ENCODE peak calls at places on chromosomes 6 and 20, in ten cellular contexts. X is breast epithelium; F is fibroblast of pulmonary artery; Y is GM23338; R is right lobe of liver; O is endodermal cell; Q is stomach; J is fibroblast of the aortic adventitia; B is HepG2; H is CD8-positive, alpha-beta T cell. C is an unnamed sample.

GRCh38 chr6:35082046-35082732 is 59.0 kb downstream of the TCP11 start:
- DNase-seq in H (no peak), Q (no peak), X (no peak), B (no peak), O (peak; percentile 56), R (peak; percentile 40), Y (no peak), F (no peak), J (no peak), C (no peak)

GRCh38 chr6:15429146-15430110 is 183.6 kb downstream of the JARID2 start:
- DNase-seq in H (no peak), O (peak; percentile 47), F (peak; percentile 78), X (no peak), J (peak; percentile 34), B (peak; percentile 63), Q (no peak), R (no peak), Y (no peak), C (peak; percentile 87)

GRCh38 chr6:38933426-38933825 is 115.2 kb upstream of the GLP1R start:
- DNase-seq in R (no peak), X (no peak), Q (no peak), Y (peak; percentile 20), O (no peak), F (peak; percentile 7), J (peak; percentile 8), B (peak; percentile 24), H (no peak), C (peak; percentile 9)

GRCh38 chr20:9332783-9333482 is 181.5 kb upstream of the LAMP5 start:
- DNase-seq in O (no peak), H (no peak), Y (no peak), X (no peak), F (no peak), B (no peak), R (no peak), Q (no peak), J (no peak), C (no peak)

GRCh38 chr6:87968435-87969278 is 79.0 kb upstream of the SPACA1 start:
- DNase-seq in H (peak; percentile 4), R (no peak), B (no peak), Y (peak; percentile 55), J (peak; percentile 4), O (peak; percentile 73), F (peak; percentile 3), X (no peak), Q (peak; percentile 26), C (peak; percentile 13)

GRCh38 chr20:61753196-61753942 is 312.3 kb downstream of the TAF4 start:
- DNase-seq in Q (no peak), H (no peak), F (peak; percentile 17), B (no peak), R (no peak), O (peak; percentile 65), J (peak; percentile 37), Y (no peak), X (peak; percentile 5), C (peak; percentile 56)

GRCh38 chr6:27679308-27679967 is 206.5 kb upstream of the ZNF184 start:
- DNase-seq in Q (no peak), B (no peak), O (peak; percentile 70), J (no peak), X (no peak), H (no peak), F (no peak), Y (peak; percentile 60), R (no peak), C (peak; percentile 26)

GRCh38 chr6:79604583-79605037 is 26.5 kb upstream of the SH3BGRL2 start:
- DNase-seq in Q (no peak), J (no peak), R (no peak), Y (no peak), H (no peak), O (no peak), B (peak; percentile 95), F (peak; percentile 33), X (no peak), C (peak; percentile 76)

GRCh38 chr20:35771367-35771688 is 487 bp upstream of the PHF20 start:
- DNase-seq in F (no peak), R (no peak), X (no peak), B (no peak), J (no peak), Y (peak; percentile 16), O (no peak), H (no peak), Q (no peak), C (no peak)

GRCh38 chr20:38181971-38182370 is 16.9 kb upstream of the TGM2 start:
- DNase-seq in J (no peak), Q (no peak), F (no peak), X (no peak), R (no peak), Y (no peak), O (no peak), B (no peak), H (no peak), C (no peak)

GRCh38 chr6:136470044-136470443 is 80.2 kb downstream of the MAP7 start:
- DNase-seq in O (no peak), H (no peak), B (no peak), F (no peak), X (no peak), Q (no peak), R (no peak), Y (peak; percentile 34), J (no peak), C (no peak)

GRCh38 chr6:148750826-148751225 is 4.0 kb downstream of the UST start:
- DNase-seq in J (peak; percentile 94), Y (no peak), F (peak; percentile 64), O (no peak), R (no peak), B (no peak), Q (no peak), X (no peak), H (no peak), C (peak; percentile 41)

GRCh38 chr20:219290-220115 is 7.6 kb upstream of the DEFB129 start:
- DNase-seq in R (no peak), F (peak; percentile 21), O (peak; percentile 69), J (peak; percentile 11), Y (peak; percentile 78), B (peak; percentile 43), H (no peak), X (no peak), Q (no peak), C (no peak)

GRCh38 chr20:4130404-4131189 is 115.2 kb upstream of the RNF24 start:
- DNase-seq in X (no peak), J (peak; percentile 46), Y (no peak), B (no peak), O (no peak), Q (no peak), H (no peak), F (peak; percentile 41), R (no peak), C (peak; percentile 64)

DNA sequence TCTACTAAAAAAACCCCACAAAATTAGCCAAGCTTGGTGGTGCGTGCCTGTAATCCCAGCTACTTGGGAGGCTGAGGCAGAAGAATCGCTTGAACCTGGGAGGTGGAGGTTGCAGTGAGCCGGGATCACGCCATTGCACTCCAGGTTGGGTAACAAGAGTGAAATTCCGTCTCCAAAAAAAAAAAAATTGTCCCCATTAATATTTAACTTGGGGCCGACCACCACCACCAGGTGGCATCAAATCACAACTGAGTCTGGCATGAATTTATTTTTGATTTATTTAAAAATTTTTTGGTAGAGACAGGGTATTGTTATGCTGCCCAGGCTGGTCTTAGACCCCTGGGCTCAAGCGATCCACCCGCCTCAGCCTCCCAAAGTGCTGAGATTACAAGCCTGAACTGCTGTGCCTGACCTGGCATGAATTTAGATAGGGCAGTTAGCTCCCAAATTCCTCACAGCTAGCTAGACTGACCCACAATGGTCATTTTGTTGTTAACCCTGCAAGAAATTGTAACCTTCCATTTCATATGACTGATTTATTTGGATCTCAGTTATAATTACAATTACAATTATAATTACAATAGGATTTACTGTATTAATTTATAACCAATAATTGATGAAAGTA is 17.1 kb upstream of the BEND3 start:
- DNase-seq in J (peak; percentile 52), Q (no peak), X (no peak), B (peak; percentile 46), R (no peak), Y (peak; percentile 47), O (peak; percentile 65), H (peak; percentile 23), F (peak; percentile 55), C (peak; percentile 34)
- TF ChIP-seq CTCF in J (peak; percentile 57), Q (peak; percentile 16), X (no peak), B (peak; percentile 48), R (no peak), Y (peak; percentile 75), O (peak; percentile 81), H (peak; percentile 39), F (peak; percentile 50), C (peak; percentile 57)

DNA sequence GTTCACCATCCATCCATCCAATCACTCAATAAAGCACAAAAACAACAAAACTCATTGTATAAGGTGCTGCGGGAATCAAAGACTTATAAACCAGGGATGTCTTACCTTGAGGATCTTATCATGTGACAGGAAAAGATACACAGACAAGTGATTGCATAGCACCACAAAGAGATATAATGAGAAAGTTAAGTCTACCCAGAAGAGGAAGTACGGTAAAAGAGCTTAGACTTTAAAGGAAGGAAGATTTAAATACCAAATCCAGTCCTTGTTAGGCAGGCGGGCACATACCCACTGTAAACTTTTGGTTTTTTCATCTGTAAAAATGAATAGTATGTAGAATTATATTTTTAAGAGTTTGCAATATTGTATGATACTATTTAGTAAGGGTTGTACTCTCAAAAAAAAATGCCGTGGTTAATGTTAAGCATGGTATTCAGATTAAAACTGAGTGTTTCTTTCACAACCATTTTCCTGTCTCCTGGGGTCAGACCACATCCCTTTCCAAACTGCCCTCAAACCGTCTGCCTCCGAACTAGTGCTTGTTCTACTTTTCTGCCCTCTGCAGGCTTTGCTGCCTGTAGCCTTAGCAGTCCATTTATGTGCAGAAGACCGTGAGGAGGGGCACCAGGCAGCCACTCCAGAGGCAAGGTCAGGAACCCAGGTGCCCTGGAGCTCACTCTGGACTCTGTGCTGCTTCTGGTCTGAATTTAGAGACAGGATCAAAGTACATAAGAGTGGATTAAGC is 179.5 kb upstream of the SYNDIG1 start:
- DNase-seq in F (no peak), X (no peak), R (no peak), J (no peak), O (peak; percentile 44), H (no peak), Q (no peak), Y (peak; percentile 33), B (no peak), C (no peak)
- H3K4me3 ChIP-seq in F (no peak overlapping the region), X (no peak overlapping the region), R (no peak overlapping the region), J (no peak overlapping the region), O (no peak overlapping the region), H (no peak overlapping the region), Q (no peak overlapping the region), Y (no peak overlapping the region), B (no peak overlapping the region), C (no peak overlapping the region)

DNA sequence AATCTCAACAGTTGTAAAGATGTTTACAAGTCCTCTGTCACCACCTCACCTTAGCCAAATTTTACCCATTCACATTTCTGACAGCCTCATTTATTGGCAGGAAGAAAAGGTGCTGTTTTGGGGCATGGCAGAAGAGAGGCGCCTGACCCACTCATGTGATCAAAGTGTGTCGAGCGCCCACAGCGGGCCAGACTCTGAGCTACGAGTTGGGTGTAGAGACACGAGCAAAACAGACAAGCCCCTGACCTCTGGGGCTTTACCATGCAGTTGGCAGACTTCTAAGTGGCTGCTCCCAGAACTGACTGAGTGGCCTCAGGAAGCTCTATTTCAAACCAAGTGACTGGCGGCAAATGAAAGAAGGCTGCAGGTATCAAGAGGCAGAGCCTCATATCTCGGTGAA is 167.0 kb downstream of the SOBP start:
- DNase-seq in Q (no peak), R (no peak), O (no peak), Y (no peak), F (no peak), X (no peak), H (no peak), J (no peak), B (no peak), C (no peak)
- TF ChIP-seq CTCF in Q (no peak), R (no peak), O (no peak), Y (no peak), F (no peak), X (no peak), H (no peak), J (no peak), B (no peak), C (no peak)

GRCh38 chr6:99603421-99604160 is 3.0 kb upstream of the PRDM13 start:
- DNase-seq in X (no peak), Y (peak; percentile 89), H (no peak), R (peak; percentile 45), J (no peak), O (peak; percentile 93), B (no peak), F (peak; percentile 13), Q (no peak), C (peak; percentile 23)
- H3K4me3 ChIP-seq in X (peak overlapping the region; percentile 34), Y (peak overlapping the region; percentile 54), H (peak overlapping the region; percentile 38), R (peak overlapping the region; percentile 30), J (peak overlapping the region; percentile 52), O (peak overlapping the region; percentile 72), B (peak overlapping the region; percentile 66), F (peak overlapping the region; percentile 17), Q (peak overlapping the region; percentile 24), C (peak overlapping the region; percentile 25)

C was measured in astrocyte of the spinal cord.